ENCODE peak calls at places on chromosomes 6 and 20, in nine cellular contexts. P is mesendoderm, X is ovary, N is uterus, W is colonic mucosa, Z is tibial nerve, G is transverse colon, I is right lobe of liver, R is cardiac muscle cell. E is an unnamed sample.

GRCh38 chr20:25437153-25437581 is 29.7 kb downstream of the GINS1 start:
- DNase-seq in P (peak; percentile 92), W (no peak), N (no peak), X (no peak), Z (no peak), G (no peak), I (no peak), R (peak; percentile 76), E (no peak)

GRCh38 chr6:16337280-16337975 is 99.0 kb downstream of the GMPR start:
- DNase-seq in R (no peak), W (peak; percentile 75), Z (peak; percentile 95), G (peak; percentile 76), X (peak; percentile 98), N (peak; percentile 97), P (no peak), I (peak; percentile 71), E (peak; percentile 89)

GRCh38 chr6:14510038-14510437 is 392.5 kb downstream of the CD83 start:
- DNase-seq in I (no peak), P (peak; percentile 26), N (no peak), X (no peak), Z (no peak), W (no peak), R (no peak), G (no peak), E (no peak)

GRCh38 chr6:102813489-102814275 is 1420.2 kb downstream of the GRIK2 start:
- DNase-seq in R (no peak), I (no peak), X (no peak), Z (no peak), P (peak; percentile 28), G (no peak), W (no peak), N (no peak), E (no peak)

GRCh38 chr6:43093361-43094289 is 17.5 kb downstream of the PTK7 start:
- DNase-seq in G (peak; percentile 29), P (peak; percentile 26), I (no peak), W (peak; percentile 34), R (no peak), Z (no peak), X (no peak), N (peak; percentile 59), E (peak; percentile 91)

GRCh38 chr20:688809-689208 is 13.2 kb upstream of the SCRT2 start:
- DNase-seq in N (no peak), R (no peak), G (no peak), Z (no peak), I (no peak), P (peak; percentile 77), W (no peak), X (no peak), E (no peak)

GRCh38 chr6:22570185-22570551 is 802 bp downstream of the HDGFL1 start:
- DNase-seq in Z (no peak), N (no peak), G (no peak), I (no peak), X (no peak), P (no peak), W (no peak), R (no peak), E (peak; percentile 21)

GRCh38 chr6:123873974-123874373 is 70.3 kb downstream of the NKAIN2 start:
- DNase-seq in I (no peak), G (no peak), Z (no peak), N (no peak), W (no peak), R (no peak), P (no peak), X (no peak), E (no peak)

GRCh38 chr6:26205161-26205624 is 118.0 kb downstream of the HFE start:
- DNase-seq in W (peak; percentile 79), G (peak; percentile 89), P (peak; percentile 92), X (peak; percentile 85), R (peak; percentile 86), Z (peak; percentile 68), N (peak; percentile 76), I (peak; percentile 78), E (peak; percentile 85)

GRCh38 chr20:49915118-49915379 is 280 bp downstream of the SPATA2 start:
- DNase-seq in G (no peak), N (no peak), W (no peak), X (no peak), P (no peak), R (no peak), I (no peak), Z (no peak), E (no peak)

GRCh38 chr6:110055387-110055735 is 77.2 kb downstream of the GPR6 start:
- DNase-seq in R (no peak), Z (no peak), G (no peak), N (no peak), X (no peak), P (peak; percentile 26), I (no peak), W (no peak), E (no peak)

GRCh38 chr20:24102290-24102689 is 113.7 kb upstream of the GGTLC1 start:
- DNase-seq in P (peak; percentile 76), Z (no peak), I (peak; percentile 75), W (no peak), N (no peak), G (no peak), X (no peak), R (peak; percentile 39), E (peak; percentile 28)

GRCh38 chr6:105786890-105787655 is 299.1 kb upstream of the PRDM1 start:
- DNase-seq in I (no peak), G (peak; percentile 32), P (no peak), N (no peak), R (no peak), W (no peak), X (no peak), Z (no peak), E (no peak)

GRCh38 chr20:8808180-8808535 is 260.7 kb upstream of the PLCB4 start:
- DNase-seq in P (no peak), G (no peak), I (no peak), Z (no peak), X (no peak), N (no peak), R (no peak), W (peak; percentile 22), E (peak; percentile 76)

GRCh38 chr6:1554881-1555569 is 54.7 kb upstream of the FOXC1 start:
- DNase-seq in N (peak; percentile 76), Z (peak; percentile 75), X (peak; percentile 91), I (peak; percentile 84), P (no peak), W (peak; percentile 76), G (peak; percentile 71), R (peak; percentile 47), E (peak; percentile 81)

GRCh38 chr20:35342154-35342769 is 50.0 kb upstream of the FAM83C start:
- DNase-seq in I (no peak), P (peak; percentile 78), R (peak; percentile 18), G (no peak), Z (no peak), W (no peak), N (no peak), X (no peak), E (no peak)

GRCh38 chr6:137925299-137925698 is 58.2 kb downstream of the TNFAIP3 start:
- DNase-seq in Z (no peak), R (no peak), I (no peak), G (no peak), P (no peak), N (no peak), W (no peak), X (no peak), E (no peak)

GRCh38 chr6:137926207-137926731 is 59.2 kb downstream of the TNFAIP3 start:
- DNase-seq in N (no peak), I (no peak), X (no peak), Z (peak; percentile 43), P (peak; percentile 93), R (no peak), W (no peak), G (no peak), E (no peak)

GRCh38 chr6:137927777-137928218 is 60.7 kb downstream of the TNFAIP3 start:
- DNase-seq in N (no peak), G (peak; percentile 47), Z (no peak), W (peak; percentile 33), P (peak; percentile 26), X (no peak), R (no peak), I (no peak), E (no peak)

GRCh38 chr6:137928286-137928685 is 61.2 kb downstream of the TNFAIP3 start:
- DNase-seq in R (no peak), Z (no peak), G (no peak), I (no peak), X (no peak), W (no peak), N (no peak), P (no peak), E (no peak)

DNA sequence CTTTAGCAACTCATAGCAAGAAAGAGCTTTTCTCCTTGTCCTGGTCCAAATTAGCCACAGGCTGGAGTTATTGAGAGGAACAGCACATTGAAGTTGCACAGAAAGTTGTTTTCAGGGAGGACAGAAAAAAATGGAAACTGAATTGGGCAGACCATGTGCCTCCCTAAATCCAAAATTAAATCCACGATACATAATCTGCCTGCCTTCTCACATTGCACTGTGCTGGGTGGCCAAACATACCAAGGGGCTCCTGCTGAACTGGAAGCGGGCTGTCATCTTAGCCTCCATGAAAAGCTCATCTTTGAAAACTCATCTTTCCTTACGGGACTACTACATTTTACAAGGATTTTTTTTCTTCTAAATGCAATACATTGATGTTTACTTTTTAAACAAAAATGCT is 59.9 kb downstream of the TNFAIP3 start:
- DNase-seq in N (no peak), W (no peak), X (no peak), I (no peak), P (no peak), R (no peak), Z (no peak), G (no peak), E (no peak)
- H3K27ac ChIP-seq in N (no peak overlapping the region), W (no peak overlapping the region), X (no peak overlapping the region), I (no peak overlapping the region), P (no peak overlapping the region), R (no peak overlapping the region), Z (no peak overlapping the region), G (no peak overlapping the region), E (no peak overlapping the region)

DNA sequence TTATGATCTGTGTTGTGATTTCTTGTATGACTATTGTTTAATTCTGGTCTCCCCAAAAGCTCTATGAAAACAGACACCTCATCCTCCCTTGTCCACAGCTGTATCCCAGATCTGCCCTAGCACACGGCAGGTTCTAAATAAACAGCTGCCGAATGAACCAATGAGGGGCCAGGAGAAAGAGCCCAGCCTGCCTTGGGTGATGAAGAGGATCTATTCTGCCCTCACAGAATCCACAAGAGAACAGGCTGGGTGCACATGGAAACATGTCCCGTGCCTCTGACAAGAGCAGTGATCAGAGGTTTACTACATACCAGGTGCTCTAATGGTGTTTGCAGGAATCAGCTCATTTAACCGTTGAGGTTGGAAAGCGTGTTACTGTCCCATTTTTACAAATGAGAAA is 15.6 kb upstream of the TLDC2 start:
- DNase-seq in N (no peak), Z (no peak), P (no peak), X (no peak), R (no peak), I (no peak), G (no peak), W (no peak), E (no peak)
- H3K4me1 ChIP-seq in N (peaks cover 39% of the 10 kb centered on the region), Z (peaks cover 56% of the 10 kb centered on the region), P (peaks cover 4% of the 10 kb centered on the region), X (peaks cover 33% of the 10 kb centered on the region), R (peaks cover 34% of the 10 kb centered on the region), I (peaks cover 7% of the 10 kb centered on the region), G (peaks cover 47% of the 10 kb centered on the region), W (peaks cover 16% of the 10 kb centered on the region), E (peaks cover 76% of the 10 kb centered on the region)

GRCh38 chr20:14449323-14449722 is 111.9 kb upstream of the FLRT3 start:
- DNase-seq in X (no peak), Z (no peak), N (no peak), G (no peak), R (no peak), I (no peak), W (no peak), P (no peak), E (no peak)
- H3K27ac ChIP-seq in X (no peak overlapping the region), Z (no peak overlapping the region), N (no peak overlapping the region), G (no peak overlapping the region), R (no peak overlapping the region), I (no peak overlapping the region), W (no peak overlapping the region), P (no peak overlapping the region), E (peak overlapping the region; percentile 22)

GRCh38 chr20:10640897-10641296 is 32.9 kb downstream of the JAG1 start:
- DNase-seq in P (peak; percentile 86), G (no peak), N (no peak), W (no peak), X (no peak), Z (no peak), I (no peak), R (no peak), E (no peak)
- H3K4me1 ChIP-seq in P (peaks cover 11% of the 10 kb centered on the region), G (peaks cover 12% of the 10 kb centered on the region), N (peaks cover 3% of the 10 kb centered on the region), W (peaks cover 8% of the 10 kb centered on the region), X (peaks cover 13% of the 10 kb centered on the region), Z (peaks cover 13% of the 10 kb centered on the region), I (no peaks in the 10 kb centered on the region), R (peaks cover 13% of the 10 kb centered on the region), E (peaks cover 7% of the 10 kb centered on the region)

E was measured in testis.